ENCODE peak calls at places on chromosomes 11 and 22, in four cellular contexts. G is HEK293T, A is WTC11, H is HepG2. N is an unnamed sample.

GRCh38 chr11:66467756-66468155 is 1.1 kb downstream of the PELI3 start:
- DNase-seq in G (no peak), A (no peak), H (no peak), N (no peak)

GRCh38 chr11:96152623-96153022 is 190.4 kb downstream of the MAML2 start:
- DNase-seq in G (no peak), A (no peak), H (no peak), N (no peak)

GRCh38 chr22:40325315-40325714 is 21.0 kb upstream of the ADSL start:
- DNase-seq in G (no peak), A (no peak), H (no peak), N (no peak)

GRCh38 chr11:116175707-116176106 is 597.1 kb downstream of the BUD13 start:
- DNase-seq in G (no peak), A (no peak), H (no peak), N (no peak)

GRCh38 chr11:120205596-120206161 is 5.2 kb upstream of the OAF start:
- DNase-seq in G (no peak), A (no peak), H (no peak), N (no peak)

GRCh38 chr11:102274628-102275027 is 42.7 kb upstream of the BIRC3 start:
- DNase-seq in G (no peak), A (no peak), H (no peak), N (no peak)

GRCh38 chr11:97739892-97740782 is 1280.6 kb upstream of the CNTN5 start:
- DNase-seq in G (no peak), A (no peak), H (peak; percentile 13), N (no peak)

GRCh38 chr22:49779226-49779625 is 48.4 kb downstream of the BRD1 start:
- DNase-seq in G (no peak), A (no peak), H (no peak), N (no peak)

GRCh38 chr22:49639956-49640355 is 187.7 kb downstream of the BRD1 start:
- DNase-seq in G (no peak), A (no peak), H (no peak), N (no peak)

GRCh38 chr11:90757851-90758494 is 535.1 kb upstream of the CHORDC1 start:
- DNase-seq in G (no peak), A (no peak), H (no peak), N (no peak)

GRCh38 chr11:33391188-33391892 is 134.2 kb downstream of the HIPK3 start:
- DNase-seq in G (no peak), A (no peak), H (no peak), N (no peak)

GRCh38 chr11:110434952-110435779 is 5.4 kb downstream of the FDX1 start:
- DNase-seq in G (no peak), A (peak; percentile 21), H (peak; percentile 15), N (peak; percentile 26)

GRCh38 chr11:123302751-123303195 is 107.7 kb upstream of the CLMP start:
- DNase-seq in G (no peak), A (no peak), H (no peak), N (no peak)

GRCh38 chr11:117989351-117990102 is 3.3 kb downstream of the IL10RA start:
- DNase-seq in G (no peak), A (no peak), H (no peak), N (no peak)
- TF ChIP-seq ELF4 in G (no peak), A (no peak), H (no peak), N (no peak)

GRCh38 chr11:59756845-59757244 is 1.7 kb downstream of the STX3 start:
- DNase-seq in G (no peak), A (no peak), H (no peak), N (peak; percentile 64)
- TF ChIP-seq ELF4 in G (no peak), A (no peak), H (no peak), N (no peak)

GRCh38 chr11:99973993-99974392 is 713.1 kb upstream of the ARHGAP42 start:
- DNase-seq in G (no peak), A (no peak), H (no peak), N (no peak)

DNA sequence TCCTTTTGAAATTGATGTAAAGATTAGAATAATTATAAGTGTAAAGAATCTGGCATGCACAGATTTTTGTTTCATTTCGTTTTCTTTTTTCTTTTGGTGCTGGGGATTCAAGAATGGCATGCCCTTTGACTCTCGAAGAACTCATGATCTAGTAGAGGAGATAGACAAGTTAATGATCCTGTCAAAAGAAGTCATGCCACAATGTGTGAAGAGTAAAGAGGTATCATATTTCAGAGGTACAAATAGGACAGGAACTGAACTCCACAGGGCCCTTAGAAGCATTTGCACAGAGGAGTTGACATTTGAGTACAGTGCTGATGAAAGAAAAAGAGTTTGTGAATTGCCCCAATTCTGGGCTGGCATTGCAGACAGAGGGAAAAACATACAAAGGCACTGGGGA is 708.0 kb upstream of the ARHGAP42 start:
- DNase-seq in G (no peak), A (no peak), H (no peak), N (no peak)
- TF ChIP-seq ELF4 in G (no peak), A (no peak), H (no peak), N (no peak)

DNA sequence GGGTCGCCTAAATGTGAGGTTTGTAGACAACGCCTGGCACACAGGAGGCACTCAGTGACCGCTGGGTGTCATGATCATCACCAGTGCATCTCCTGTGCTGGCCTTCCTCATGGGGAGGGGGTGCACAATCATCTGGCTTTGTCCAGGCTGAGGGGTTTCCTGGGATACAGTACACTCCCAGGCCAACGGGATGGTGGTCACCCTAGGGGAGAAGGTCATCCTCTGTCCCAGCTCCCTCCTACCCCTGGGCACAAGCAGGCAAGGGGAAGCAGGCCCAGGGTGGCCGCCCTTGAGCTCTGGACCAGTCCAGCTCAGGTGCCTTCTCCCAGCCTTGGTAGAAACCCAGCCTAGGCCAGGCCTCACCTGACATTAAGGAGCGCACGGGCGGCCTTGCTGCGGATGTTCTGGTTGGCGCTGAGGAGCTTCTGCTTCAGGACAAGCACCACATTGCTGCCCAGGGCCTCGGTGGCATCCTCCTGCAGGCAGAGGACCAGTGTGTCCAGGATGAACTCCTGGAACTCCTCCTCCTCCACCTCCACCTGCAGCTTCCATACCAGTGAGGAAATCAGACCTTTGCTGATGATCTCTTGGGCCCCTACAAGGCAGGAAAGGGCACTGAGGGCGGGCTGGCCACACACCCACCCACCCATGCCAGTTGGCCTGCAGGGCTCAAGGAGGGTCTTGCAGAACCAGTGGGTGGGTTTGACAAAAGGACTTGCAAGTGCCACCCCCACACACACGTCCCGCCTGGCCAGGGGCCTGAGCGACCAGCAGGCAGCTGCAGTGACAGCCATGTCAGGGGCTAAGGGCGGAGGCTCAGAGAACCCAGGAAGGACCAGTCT is 6.6 kb upstream of the GNAZ start:
- DNase-seq in G (no peak), A (peak; percentile 5), H (no peak), N (no peak)
- TF ChIP-seq ELF4 in G (no peak), A (no peak), H (no peak), N (no peak)

GRCh38 chr11:12540913-12541587 is 133.2 kb upstream of the TEAD1 start:
- DNase-seq in G (no peak), A (no peak), H (no peak), N (no peak)
- TF ChIP-seq ELF4 in G (no peak), A (no peak), H (no peak), N (no peak)

GRCh38 chr11:61294717-61295595 is at the start of gene VWCE:
- DNase-seq in G (no peak), A (peak; percentile 75), H (peak; percentile 76), N (no peak)

GRCh38 chr11:61295596-61295926 is 445 bp upstream of the VWCE start:
- DNase-seq in G (no peak), A (no peak), H (no peak), N (no peak)

GRCh38 chr11:61293869-61294716 is 1.0 kb downstream of the VWCE start:
- DNase-seq in G (no peak), A (peak; percentile 39), H (peak; percentile 34), N (no peak)

DNA sequence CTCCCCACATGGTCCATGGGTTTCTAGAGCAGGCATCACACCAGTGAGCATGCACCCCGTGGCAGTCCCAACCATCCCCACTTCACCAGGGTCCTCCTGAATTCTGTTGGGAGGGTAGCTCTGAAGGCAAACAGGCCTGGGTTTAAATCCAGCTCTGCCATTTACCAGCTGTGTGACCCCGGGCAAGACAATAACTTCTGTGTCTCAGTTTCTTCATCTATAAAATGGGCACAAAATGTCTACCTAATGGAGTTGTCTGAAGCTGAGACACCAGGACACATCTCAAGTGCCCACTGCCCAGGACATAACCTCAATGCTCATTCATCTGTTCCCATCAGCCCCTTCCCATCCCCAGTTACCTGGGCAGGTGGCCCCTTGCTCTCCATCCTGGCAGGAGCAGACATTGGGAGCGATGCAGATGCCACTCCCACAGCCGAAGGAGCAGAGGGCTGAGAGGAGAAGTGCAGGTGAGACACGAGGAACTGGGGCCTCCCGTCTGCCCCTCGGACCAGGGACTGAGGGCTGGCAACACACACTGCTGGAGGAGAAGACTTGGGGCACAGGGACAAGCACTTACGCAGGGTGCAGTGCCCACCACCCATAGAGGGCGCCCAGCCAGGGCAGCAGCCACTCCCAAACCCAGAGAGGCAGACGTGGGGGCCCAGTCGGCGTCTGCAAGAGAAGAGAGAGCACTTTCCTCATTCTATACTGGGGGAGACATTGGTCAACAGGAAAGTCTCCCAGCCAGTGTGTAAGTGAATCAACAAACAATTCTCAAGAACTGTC is 4.0 kb downstream of the VWCE start:
- DNase-seq in G (no peak), A (peak; percentile 48), H (no peak), N (no peak)
- TF ChIP-seq ELF4 in G (no peak), A (no peak), H (no peak), N (no peak)